ENCODE peak calls at places on chromosomes 5 and 9, in five cellular contexts. U, V, J, Y and Q are unnamed samples. For H3K9me3, the result is how much of the 10 kb centered on the place peaks cover.

GRCh38 chr9:20316372-20316771 is 305.9 kb downstream of the MLLT3 start:
- DNase-seq in U (no peak), V (no peak), J (no peak), Y (no peak), Q (no peak)

GRCh38 chr9:93680445-93681315 is 104.3 kb downstream of the PHF2 start:
- DNase-seq in U (peak), V (no peak), J (peak), Y (no peak), Q (no peak)

GRCh38 chr5:56711191-56711590 is 104.2 kb upstream of the MAP3K1 start:
- DNase-seq in U (no peak), V (peak), J (no peak), Y (peak), Q (no peak)

GRCh38 chr5:132753135-132753987 is 6.1 kb downstream of the CCNI2 start:
- DNase-seq in U (peak), V (no peak), J (no peak), Y (no peak), Q (no peak)

GRCh38 chr9:135370411-135371375 is 108.9 kb upstream of the PPP1R26 start:
- DNase-seq in U (no peak), V (no peak), J (no peak), Y (no peak), Q (no peak)

GRCh38 chr9:136154943-136155342 is 36.3 kb upstream of the TMEM250 start:
- DNase-seq in U (no peak), V (no peak), J (no peak), Y (no peak), Q (no peak)

GRCh38 chr9:34457266-34458012 is 931 bp downstream of the FAM219A start:
- DNase-seq in U (peak), V (peak), J (peak), Y (peak), Q (no peak)

GRCh38 chr5:126561908-126562307 is 33.1 kb downstream of the ALDH7A1 start:
- DNase-seq in U (no peak), V (peak), J (no peak), Y (no peak), Q (no peak)

GRCh38 chr9:75824816-75825568 is 65.5 kb upstream of the PCSK5 start:
- DNase-seq in U (no peak), V (no peak), J (no peak), Y (no peak), Q (no peak)

GRCh38 chr5:178416919-178417318 is 173.3 kb downstream of the COL23A1 start:
- DNase-seq in U (no peak), V (peak), J (no peak), Y (peak), Q (no peak)

GRCh38 chr5:39547548-39548154 is 122.9 kb upstream of the DAB2 start:
- DNase-seq in U (peak), V (peak), J (peak), Y (peak), Q (no peak)

GRCh38 chr9:127980056-127980705 is 608 bp downstream of the EEIG1 start:
- DNase-seq in U (peak), V (no peak), J (no peak), Y (peak), Q (peak)

GRCh38 chr9:133467101-133467500 is 7.3 kb downstream of the CACFD1 start:
- DNase-seq in U (no peak), V (no peak), J (no peak), Y (no peak), Q (no peak)

GRCh38 chr9:116219686-116220085 is 66.1 kb downstream of the PAPPA start:
- DNase-seq in U (no peak), V (no peak), J (no peak), Y (no peak), Q (no peak)

GRCh38 chr5:8366296-8366695 is 497.3 kb downstream of the MTRR start:
- DNase-seq in U (no peak), V (no peak), J (no peak), Y (no peak), Q (no peak)

DNA sequence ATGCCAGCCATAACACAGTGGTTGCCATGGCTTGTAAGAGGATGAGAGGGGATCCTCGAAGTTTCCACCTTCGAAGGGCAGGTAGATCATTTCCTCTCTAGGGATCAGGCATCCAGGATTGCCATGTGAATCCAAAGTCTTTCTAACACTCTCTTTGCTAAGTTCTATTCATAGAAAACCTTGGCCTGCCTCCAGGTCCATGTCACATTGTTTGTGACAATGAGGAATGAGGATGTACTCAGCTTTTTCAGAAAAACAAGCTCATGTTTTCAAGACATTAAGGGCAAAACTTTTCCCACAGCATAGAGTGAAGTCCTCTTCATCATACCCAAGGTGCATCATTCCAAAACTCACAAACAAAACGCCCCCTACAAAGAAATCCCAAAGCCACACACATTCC is 19.6 kb downstream of the ESM1 start:
- DNase-seq in U (no peak), V (no peak), J (no peak), Y (no peak), Q (no peak)
- H3K9me3 ChIP-seq in U (under half), V (under half), J (under half), Y (under half), Q (under half)

GRCh38 chr5:141354900-141355469 is at the start of gene PCDHGA4:
- DNase-seq in U (no peak), V (peak), J (no peak), Y (no peak), Q (no peak)
- H3K9me3 ChIP-seq in U (under half), V (half or more), J (half or more), Y (under half), Q (under half)

DNA sequence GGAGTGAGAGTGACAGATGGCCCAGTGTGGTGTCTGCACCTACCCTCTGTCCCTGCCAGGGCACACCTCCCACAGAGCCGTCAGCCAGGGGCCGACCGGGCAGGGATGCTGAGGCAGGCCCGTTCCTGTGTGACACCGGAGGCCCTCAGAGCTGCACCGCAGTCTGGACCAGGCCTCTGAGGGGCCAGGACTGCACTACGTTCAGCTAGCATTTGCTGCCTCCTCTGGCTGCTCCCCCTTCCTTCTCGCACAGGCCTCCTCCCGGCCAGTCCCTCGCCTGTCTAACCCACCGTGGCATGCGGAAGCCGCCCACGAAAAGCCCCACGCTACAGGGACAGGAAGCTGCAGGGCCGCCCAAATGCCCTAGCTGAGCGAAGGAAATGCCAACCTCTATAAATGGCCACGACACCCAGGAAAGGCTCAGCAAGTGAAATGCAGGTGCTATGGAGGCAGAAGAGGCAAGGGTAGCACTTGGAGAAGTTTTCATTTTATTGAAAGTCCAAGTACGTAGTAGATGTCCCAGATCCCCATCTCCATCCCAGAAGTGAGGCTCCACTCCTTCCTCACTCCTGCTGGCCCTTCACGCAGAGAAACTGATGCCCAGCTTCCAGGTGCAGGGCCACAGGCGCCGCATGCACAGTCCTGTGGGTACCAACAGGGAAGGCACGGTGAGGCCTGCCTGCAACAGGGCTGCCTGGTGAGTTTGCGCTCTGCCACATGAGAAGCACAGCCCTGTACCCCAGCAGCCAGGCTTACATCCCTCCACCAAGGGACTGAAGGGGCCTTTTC is 38.7 kb downstream of the MAPK9 start:
- DNase-seq in U (no peak), V (no peak), J (no peak), Y (no peak), Q (no peak)
- H3K9me3 ChIP-seq in U (half or more), V (half or more), J (half or more), Y (under half), Q (under half)

GRCh38 chr9:13387668-13388124 is 108.2 kb upstream of the MPDZ start:
- DNase-seq in U (no peak), V (no peak), J (no peak), Y (no peak), Q (no peak)
- H3K9me3 ChIP-seq in U (under half), V (under half), J (under half), Y (under half), Q (under half)

GRCh38 chr5:44794371-44794770 is 14.4 kb upstream of the MRPS30 start:
- DNase-seq in U (no peak), V (no peak), J (no peak), Y (peak), Q (no peak)
- H3K9me3 ChIP-seq in U (under half), V (under half), J (under half), Y (under half), Q (under half)

GRCh38 chr5:180853121-180853520 is 8.0 kb downstream of the ZFP62 start:
- DNase-seq in U (no peak), V (no peak), J (no peak), Y (no peak), Q (no peak)

GRCh38 chr5:180853522-180853921 is 7.6 kb downstream of the ZFP62 start:
- DNase-seq in U (no peak), V (no peak), J (no peak), Y (no peak), Q (no peak)

GRCh38 chr5:180849827-180850226 is 11.2 kb downstream of the ZFP62 start:
- DNase-seq in U (no peak), V (no peak), J (no peak), Y (no peak), Q (no peak)

GRCh38 chr5:180850434-180851078 is 10.5 kb downstream of the ZFP62 start:
- DNase-seq in U (no peak), V (no peak), J (no peak), Y (no peak), Q (no peak)

DNA sequence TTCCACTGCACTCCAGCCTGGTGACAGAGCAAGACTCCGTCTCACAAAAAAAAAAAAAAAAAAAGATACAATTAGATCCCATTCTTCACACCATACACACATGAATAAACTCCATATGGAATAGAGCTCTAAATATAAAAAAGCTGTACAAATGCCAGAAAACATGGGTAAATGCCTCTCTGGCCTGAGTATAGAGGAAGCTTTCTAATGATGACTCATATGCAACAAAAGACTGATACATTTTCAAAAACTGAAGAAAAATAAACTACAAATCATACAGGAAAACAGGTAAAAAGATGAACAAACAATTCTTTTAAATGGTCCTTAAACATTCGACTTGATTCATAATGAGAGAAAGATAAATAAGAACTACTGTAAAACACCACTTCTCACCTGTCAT is 8.6 kb downstream of the ZFP62 start:
- DNase-seq in U (no peak), V (peak), J (no peak), Y (no peak), Q (no peak)
- H3K9me3 ChIP-seq in U (under half), V (under half), J (under half), Y (under half), Q (under half)

GRCh38 chr9:70531286-70531685 is 116.8 kb upstream of the KLF9 start:
- DNase-seq in U (no peak), V (peak), J (no peak), Y (no peak), Q (no peak)
- H3K9me3 ChIP-seq in U (under half), V (under half), J (under half), Y (under half), Q (under half)